ENCODE peak calls at places on chromosomes 1 and 21, in six cellular contexts. C is GM13976, D is fibroblast of villous mesenchyme, R is esophagus muscularis mucosa, O is heart right ventricle, K is fibroblast of mammary gland. E is an unnamed sample.

GRCh38 chr21:27314096-27314495 is 347.2 kb upstream of the ADAMTS5 start:
- DNase-seq in D (peak; percentile 71), C (no peak), K (no peak), O (no peak), R (no peak), E (no peak)

GRCh38 chr1:180674603-180675530 is 43.0 kb downstream of the XPR1 start:
- DNase-seq in K (peak; percentile 38), C (no peak), O (no peak), R (no peak), D (peak; percentile 58), E (no peak)

GRCh38 chr1:199861020-199861795 is 166.3 kb upstream of the NR5A2 start:
- DNase-seq in K (no peak), O (no peak), R (no peak), D (no peak), C (no peak), E (no peak)

GRCh38 chr1:79845951-79846350 is 839.4 kb upstream of the ADGRL4 start:
- DNase-seq in D (peak; percentile 4), R (no peak), K (peak; percentile 53), O (no peak), C (no peak), E (no peak)

GRCh38 chr1:181087400-181087901 is 1.0 kb upstream of the IER5 start:
- DNase-seq in O (no peak), D (no peak), C (peak; percentile 53), R (no peak), K (peak; percentile 26), E (peak; percentile 53)

GRCh38 chr1:60716472-60716871 is 365.9 kb upstream of the NFIA start:
- DNase-seq in K (no peak), R (no peak), D (no peak), C (no peak), O (no peak), E (no peak)

GRCh38 chr21:16308269-16308668 is 578.5 kb downstream of the USP25 start:
- DNase-seq in C (no peak), D (peak; percentile 27), K (peak; percentile 64), O (no peak), R (no peak), E (no peak)

GRCh38 chr1:66124670-66125069 is 332.0 kb downstream of the PDE4B start:
- DNase-seq in R (no peak), C (no peak), D (no peak), K (no peak), O (no peak), E (no peak)

GRCh38 chr1:92461364-92462097 is 25.2 kb downstream of the GFI1 start:
- DNase-seq in R (no peak), D (no peak), C (peak; percentile 54), K (no peak), O (no peak), E (peak; percentile 53)

GRCh38 chr21:41808094-41808493 is 41.2 kb upstream of the RIPK4 start:
- DNase-seq in K (no peak), D (no peak), R (no peak), O (no peak), C (no peak), E (no peak)

GRCh38 chr1:148362141-148362929 is 120.8 kb downstream of the PPIAL4G start:
- DNase-seq in C (no peak), O (no peak), R (no peak), D (peak; percentile 23), K (peak; percentile 36), E (no peak)

GRCh38 chr1:10830961-10831669 is 34.7 kb upstream of the CASZ1 start:
- DNase-seq in R (no peak), D (no peak), C (no peak), O (no peak), K (peak; percentile 18), E (no peak)

GRCh38 chr1:94094466-94095111 is 26.4 kb downstream of the ABCA4 start:
- DNase-seq in R (no peak), D (no peak), K (peak; percentile 54), O (peak; percentile 77), C (no peak), E (no peak)

GRCh38 chr1:154607084-154607747 is 770 bp downstream of the ADAR start:
- DNase-seq in R (no peak), O (no peak), C (no peak), D (peak; percentile 46), K (peak; percentile 58), E (no peak)

GRCh38 chr21:25944672-25945213 is 210.0 kb downstream of the GABPA start:
- DNase-seq in D (no peak), K (no peak), C (no peak), R (no peak), O (no peak), E (no peak)

GRCh38 chr1:64744492-64745180 is at the start of gene RAVER2:
- DNase-seq in C (peak; percentile 73), O (peak; percentile 80), D (peak; percentile 66), R (no peak), K (peak; percentile 44), E (peak; percentile 69)

GRCh38 chr1:58596631-58597052 is 19.6 kb upstream of the TACSTD2 start:
- DNase-seq in R (no peak), K (no peak), O (no peak), C (no peak), D (no peak), E (no peak)

GRCh38 chr1:4380564-4381168 is 273.7 kb upstream of the AJAP1 start:
- DNase-seq in R (no peak), D (no peak), O (no peak), C (no peak), K (peak; percentile 11), E (no peak)

GRCh38 chr1:51518730-51519047 is 377 bp downstream of the EPS15 start:
- DNase-seq in K (no peak), O (peak; percentile 56), D (peak; percentile 49), C (peak; percentile 46), R (no peak), E (no peak)

GRCh38 chr21:44603911-44604310 is 3.5 kb downstream of the KRTAP10-7 start:
- DNase-seq in O (no peak), D (no peak), C (no peak), R (no peak), K (no peak), E (no peak)

GRCh38 chr21:38898422-38899098 is 92.8 kb downstream of the ETS2 start:
- DNase-seq in O (no peak), D (no peak), K (no peak), R (no peak), C (no peak), E (no peak)

GRCh38 chr1:210456731-210457130 is 128.0 kb downstream of the HHAT start:
- DNase-seq in C (no peak), R (no peak), O (no peak), D (no peak), K (no peak), E (no peak)

GRCh38 chr1:11653101-11653601 is 1.1 kb downstream of the FBXO2 start:
- DNase-seq in R (no peak), C (no peak), D (no peak), O (no peak), K (no peak), E (no peak)

GRCh38 chr1:46520063-46520911 is 30.7 kb downstream of the DMBX1 start:
- DNase-seq in R (no peak), D (peak; percentile 48), C (no peak), O (no peak), K (peak; percentile 61), E (no peak)

GRCh38 chr1:17861685-17862084 is 106.6 kb downstream of the ACTL8 start:
- DNase-seq in D (no peak), R (no peak), O (no peak), C (no peak), K (peak; percentile 60), E (no peak)

DNA sequence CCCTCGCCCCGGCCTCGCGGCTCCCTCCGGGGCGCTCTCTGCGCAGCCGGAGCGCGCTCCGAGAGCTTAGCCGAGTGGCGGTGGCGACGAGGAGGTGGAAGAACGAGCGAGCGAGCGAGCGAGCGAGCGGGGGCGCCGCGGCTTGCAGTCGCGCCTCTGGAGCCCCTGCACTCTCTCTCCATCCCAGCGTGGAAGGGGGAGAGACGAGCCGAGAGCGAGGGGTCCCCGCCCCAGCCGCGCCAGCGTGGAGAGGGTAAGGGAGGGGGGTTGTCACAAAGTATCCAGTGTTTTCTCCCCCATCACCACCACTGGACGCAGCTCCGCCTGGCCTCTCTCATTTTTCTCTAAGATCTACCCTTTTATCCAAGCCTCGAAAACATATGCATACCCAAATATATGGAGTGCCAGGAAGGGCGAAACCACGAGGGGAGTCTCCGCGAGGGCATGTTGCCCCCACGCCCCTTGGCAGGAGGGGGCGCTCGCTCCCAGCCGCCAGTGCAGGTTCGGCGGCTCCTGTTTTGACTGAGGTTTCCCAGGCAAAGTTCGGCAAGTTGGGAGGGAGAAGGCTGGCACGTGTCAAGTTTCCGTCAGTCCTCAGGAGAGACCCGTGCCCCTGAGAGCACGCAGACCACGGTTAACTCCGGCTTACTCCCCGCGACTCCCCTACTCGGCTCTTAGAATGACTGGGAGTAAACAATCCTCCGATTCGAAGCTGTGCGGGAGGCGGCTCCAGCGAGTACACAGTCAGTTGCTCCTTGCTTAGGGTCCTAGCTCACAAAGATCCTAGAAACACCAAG is 569 bp upstream of the DAB1 start:
- DNase-seq in D (peak; percentile 7), O (peak; percentile 53), C (peak; percentile 26), K (peak; percentile 29), R (no peak), E (peak; percentile 17)
- TF ChIP-seq CTCF in D (peak; percentile 54), O (peak; percentile 45), C (no peak), K (peak; percentile 57), R (no peak), E (peak; percentile 30)

GRCh38 chr1:217393901-217394300 is 237.0 kb downstream of the GPATCH2 start:
- DNase-seq in R (peak; percentile 55), C (no peak), O (no peak), D (no peak), K (no peak), E (no peak)

DNA sequence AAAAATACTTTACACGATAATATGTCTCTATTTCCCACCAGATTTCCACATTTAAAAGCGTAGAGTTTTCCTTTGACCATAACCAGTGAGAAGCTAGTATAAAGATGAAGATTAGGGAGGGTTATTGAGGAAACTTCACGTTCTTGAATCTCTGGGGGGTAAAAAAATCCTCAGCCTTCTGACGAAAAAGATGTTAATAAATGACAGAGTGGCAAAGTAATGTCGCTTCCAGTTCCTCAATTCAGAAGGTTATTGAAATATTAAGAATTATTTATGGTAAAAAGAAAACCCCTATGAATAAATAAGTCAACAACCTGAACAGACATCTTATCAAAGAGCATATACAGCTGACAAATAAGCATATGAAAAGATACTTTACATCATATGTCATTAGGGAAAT is 241.0 kb downstream of the GPATCH2 start:
- DNase-seq in O (no peak), D (no peak), R (no peak), K (no peak), C (no peak), E (no peak)
- TF ChIP-seq CTCF in O (no peak), D (no peak), R (no peak), K (no peak), C (no peak), E (no peak)

DNA sequence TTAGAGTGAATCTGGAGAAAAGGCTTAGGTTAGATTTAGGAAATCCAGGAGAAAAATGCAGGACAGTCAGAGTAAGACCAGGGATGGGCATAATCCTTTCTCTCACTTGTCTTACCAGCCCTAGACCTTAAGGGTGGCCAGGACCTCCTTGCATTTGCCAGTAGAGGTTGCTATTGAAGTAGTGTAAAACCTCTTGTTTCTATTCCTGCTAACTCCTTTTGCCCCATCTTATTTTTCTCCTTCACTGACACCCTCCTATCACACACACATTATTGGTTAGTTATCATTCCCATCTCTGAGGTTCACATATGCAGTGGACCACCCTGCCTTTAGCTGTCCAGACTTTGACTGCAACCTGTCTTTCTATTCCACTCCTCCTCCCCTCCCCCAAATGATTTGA is 75.0 kb upstream of the MACF1 start:
- DNase-seq in O (no peak), K (peak; percentile 52), C (peak; percentile 35), R (no peak), D (no peak), E (peak; percentile 23)
- TF ChIP-seq CTCF in O (no peak), K (peak; percentile 39), C (peak; percentile 27), R (peak; percentile 46), D (peak; percentile 49), E (no peak)

GRCh38 chr1:26530898-26531598 is 1.5 kb downstream of the RPS6KA1 start:
- DNase-seq in D (peak; percentile 61), R (no peak), C (peak; percentile 41), K (peak; percentile 40), O (no peak), E (peak; percentile 59)
- TF ChIP-seq CTCF in D (peak; percentile 19), R (no peak), C (peak; percentile 13), K (no peak), O (no peak), E (peak; percentile 27)